ENCODE peak calls at places on chromosome 6, in nine cellular contexts. T is upper lobe of right lung, I is BE2C, Z is tibial nerve, F is heart left ventricle, W is pancreas, Q is B cell, D is choroid plexus epithelial cell, S is WTC11. K is an unnamed sample.

GRCh38 chr6:41442800-41443501 is 103.2 kb upstream of the FOXP4 start:
- DNase-seq in Q (no peak), D (peak), W (no peak), T (no peak), F (peak), S (peak), I (peak), Z (peak), K (no peak)

GRCh38 chr6:63805808-63806572 is 170.4 kb downstream of the PHF3 start:
- DNase-seq in S (no peak), I (no peak), T (no peak), D (peak), Z (no peak), Q (no peak), W (no peak), F (no peak), K (peak)

GRCh38 chr6:14278000-14278399 is 160.4 kb downstream of the CD83 start:
- DNase-seq in W (no peak), D (no peak), Z (no peak), I (no peak), Q (no peak), F (no peak), S (no peak), T (no peak), K (peak)

GRCh38 chr6:12882761-12883290 is 166.3 kb downstream of the PHACTR1 start:
- DNase-seq in S (no peak), Q (no peak), W (no peak), F (no peak), D (no peak), I (no peak), Z (no peak), T (no peak), K (no peak)

GRCh38 chr6:56604186-56604585 is 38.5 kb downstream of the DST start:
- DNase-seq in Z (no peak), I (no peak), D (no peak), Q (no peak), S (no peak), F (no peak), T (no peak), W (no peak), K (no peak)

GRCh38 chr6:115910147-115910546 is 150.5 kb downstream of the FRK start:
- DNase-seq in Q (no peak), I (no peak), F (no peak), T (no peak), Z (no peak), D (no peak), S (no peak), W (no peak), K (no peak)

GRCh38 chr6:41741625-41742490 is 5.3 kb downstream of the PGC start:
- DNase-seq in W (no peak), D (no peak), F (no peak), Q (no peak), Z (no peak), I (no peak), S (no peak), T (no peak), K (no peak)

GRCh38 chr6:81938014-81938761 is 185.7 kb upstream of the TENT5A start:
- DNase-seq in Z (no peak), S (no peak), W (peak), F (no peak), D (peak), Q (no peak), T (no peak), I (no peak), K (peak)

GRCh38 chr6:54003316-54003715 is 107.9 kb upstream of the MLIP start:
- DNase-seq in D (no peak), T (no peak), I (no peak), Z (no peak), Q (no peak), W (no peak), F (no peak), S (no peak), K (no peak)

GRCh38 chr6:57265755-57266221 is 43.7 kb upstream of the RAB23 start:
- DNase-seq in W (no peak), S (no peak), Z (no peak), T (no peak), D (peak), I (no peak), F (no peak), Q (no peak), K (peak)

GRCh38 chr6:133951881-133952814 is 876 bp upstream of the TBPL1 start:
- DNase-seq in W (peak), F (peak), I (peak), D (peak), Z (peak), S (peak), Q (peak), T (peak), K (peak)

GRCh38 chr6:14382381-14383236 is 265.0 kb downstream of the CD83 start:
- DNase-seq in D (no peak), Z (no peak), I (no peak), W (no peak), S (no peak), Q (no peak), F (no peak), T (no peak), K (no peak)

GRCh38 chr6:26224940-26225847 is 138.0 kb downstream of the HFE start:
- DNase-seq in D (peak), Z (no peak), T (no peak), I (no peak), W (no peak), F (no peak), Q (no peak), S (peak), K (peak)

GRCh38 chr6:87848616-87849015 is 146.6 kb upstream of the AKIRIN2 start:
- DNase-seq in Q (no peak), Z (no peak), S (no peak), T (no peak), F (no peak), W (no peak), I (peak), D (peak), K (no peak)

GRCh38 chr6:16623733-16624132 is 137.5 kb downstream of the ATXN1 start:
- DNase-seq in S (no peak), D (no peak), Q (no peak), F (no peak), Z (no peak), I (no peak), T (no peak), W (no peak), K (no peak)

GRCh38 chr6:124674042-124674441 is 288.2 kb upstream of the RNF217 start:
- DNase-seq in I (no peak), S (no peak), D (no peak), Z (no peak), Q (no peak), T (no peak), F (no peak), W (no peak), K (no peak)

GRCh38 chr6:107435798-107436197 is 23.6 kb downstream of the PDSS2 start:
- DNase-seq in I (no peak), S (no peak), Z (no peak), Q (no peak), D (peak), F (no peak), W (no peak), T (no peak), K (no peak)

GRCh38 chr6:72286911-72287311 is 335.0 kb upstream of the KCNQ5 start:
- DNase-seq in D (peak), T (no peak), Q (no peak), W (no peak), I (no peak), S (no peak), F (no peak), Z (no peak), K (peak)

GRCh38 chr6:13413906-13414555 is 73.4 kb downstream of the GFOD1 start:
- DNase-seq in S (no peak), D (peak), T (no peak), Q (no peak), W (no peak), F (no peak), Z (no peak), I (no peak), K (no peak)

GRCh38 chr6:23611776-23612381 is 514.1 kb upstream of the NRSN1 start:
- DNase-seq in D (no peak), W (no peak), S (no peak), F (no peak), T (no peak), Q (no peak), I (peak), Z (no peak), K (no peak)

GRCh38 chr6:20657274-20657800 is 123.1 kb downstream of the CDKAL1 start:
- DNase-seq in I (no peak), S (no peak), T (no peak), W (no peak), D (no peak), F (no peak), Z (no peak), Q (no peak), K (no peak)

GRCh38 chr6:146785001-146785585 is 186.3 kb downstream of the ADGB start:
- DNase-seq in W (no peak), S (no peak), Z (no peak), D (peak), I (peak), T (no peak), F (no peak), Q (no peak), K (peak)

GRCh38 chr6:132763269-132763668 is 5.6 kb upstream of the VNN2 start:
- DNase-seq in W (no peak), S (no peak), T (no peak), Z (no peak), D (no peak), F (peak), Q (peak), I (no peak), K (no peak)

GRCh38 chr6:15077006-15077405 is 168.9 kb upstream of the JARID2 start:
- DNase-seq in W (no peak), T (no peak), F (no peak), Z (no peak), I (no peak), S (no peak), D (no peak), Q (no peak), K (peak)

GRCh38 chr6:147205690-147206600 is 1.7 kb downstream of the STXBP5 start:
- DNase-seq in W (no peak), Q (no peak), F (no peak), D (peak), S (no peak), I (peak), T (no peak), Z (no peak), K (peak)

GRCh38 chr6:166104107-166104506 is 63.5 kb downstream of the TBXT start:
- DNase-seq in F (no peak), W (no peak), D (peak), S (no peak), T (no peak), Q (no peak), Z (no peak), I (no peak), K (peak)

GRCh38 chr6:41518118-41518517 is 28.1 kb upstream of the FOXP4 start:
- DNase-seq in W (no peak), Q (no peak), T (no peak), F (no peak), S (peak), Z (no peak), I (no peak), D (no peak), K (no peak)

GRCh38 chr6:145332001-145332400 is 403.3 kb downstream of the EPM2A start:
- DNase-seq in W (no peak), T (no peak), I (no peak), D (no peak), Z (no peak), S (peak), F (no peak), Q (no peak), K (no peak)

GRCh38 chr6:31144970-31145340 is 6.1 kb upstream of the PSORS1C2 start:
- DNase-seq in I (no peak), F (no peak), W (no peak), Q (no peak), D (no peak), Z (no peak), T (no peak), S (no peak), K (no peak)

GRCh38 chr6:88983532-88983931 is 20.1 kb upstream of the RNGTT start:
- DNase-seq in W (no peak), Q (no peak), Z (no peak), I (peak), T (no peak), S (peak), F (no peak), D (peak), K (peak)

GRCh38 chr6:133973109-133973971 is 20.3 kb downstream of the TBPL1 start:
- DNase-seq in Z (no peak), D (peak), F (no peak), T (no peak), Q (peak), S (no peak), I (no peak), W (no peak), K (no peak)

GRCh38 chr6:33143113-33143760 is 49.0 kb downstream of the COL11A2 start:
- DNase-seq in Z (no peak), I (no peak), S (peak), F (no peak), D (no peak), W (no peak), Q (no peak), T (no peak), K (no peak)
- TF ChIP-seq CTCF in Z (no peak), I (peak), S (no peak), F (no peak), D (peak), W (no peak), Q (no peak), T (no peak), K (peak)

GRCh38 chr6:37653933-37654565 is 43.6 kb downstream of the MDGA1 start:
- DNase-seq in T (no peak), W (no peak), S (peak), Q (no peak), D (peak), Z (no peak), F (no peak), I (peak), K (peak)
- TF ChIP-seq CTCF in T (peak), W (peak), S (peak), Q (peak), D (peak), Z (no peak), F (no peak), I (peak), K (peak)

GRCh38 chr6:44528716-44529115 is 141.2 kb downstream of the CDC5L start:
- DNase-seq in F (no peak), Q (no peak), Z (no peak), D (no peak), I (no peak), T (no peak), S (no peak), W (no peak), K (no peak)

GRCh38 chr6:44525761-44526351 is 138.3 kb downstream of the CDC5L start:
- DNase-seq in W (no peak), F (no peak), D (no peak), Z (no peak), T (no peak), I (no peak), Q (no peak), S (no peak), K (no peak)

GRCh38 chr6:44527961-44528644 is 140.6 kb downstream of the CDC5L start:
- DNase-seq in S (no peak), Q (no peak), T (no peak), F (no peak), I (no peak), W (no peak), Z (no peak), D (no peak), K (no peak)

GRCh38 chr6:44529506-44529905 is 142.0 kb downstream of the CDC5L start:
- DNase-seq in S (no peak), T (no peak), Q (no peak), Z (no peak), F (no peak), I (no peak), D (no peak), W (no peak), K (no peak)

DNA sequence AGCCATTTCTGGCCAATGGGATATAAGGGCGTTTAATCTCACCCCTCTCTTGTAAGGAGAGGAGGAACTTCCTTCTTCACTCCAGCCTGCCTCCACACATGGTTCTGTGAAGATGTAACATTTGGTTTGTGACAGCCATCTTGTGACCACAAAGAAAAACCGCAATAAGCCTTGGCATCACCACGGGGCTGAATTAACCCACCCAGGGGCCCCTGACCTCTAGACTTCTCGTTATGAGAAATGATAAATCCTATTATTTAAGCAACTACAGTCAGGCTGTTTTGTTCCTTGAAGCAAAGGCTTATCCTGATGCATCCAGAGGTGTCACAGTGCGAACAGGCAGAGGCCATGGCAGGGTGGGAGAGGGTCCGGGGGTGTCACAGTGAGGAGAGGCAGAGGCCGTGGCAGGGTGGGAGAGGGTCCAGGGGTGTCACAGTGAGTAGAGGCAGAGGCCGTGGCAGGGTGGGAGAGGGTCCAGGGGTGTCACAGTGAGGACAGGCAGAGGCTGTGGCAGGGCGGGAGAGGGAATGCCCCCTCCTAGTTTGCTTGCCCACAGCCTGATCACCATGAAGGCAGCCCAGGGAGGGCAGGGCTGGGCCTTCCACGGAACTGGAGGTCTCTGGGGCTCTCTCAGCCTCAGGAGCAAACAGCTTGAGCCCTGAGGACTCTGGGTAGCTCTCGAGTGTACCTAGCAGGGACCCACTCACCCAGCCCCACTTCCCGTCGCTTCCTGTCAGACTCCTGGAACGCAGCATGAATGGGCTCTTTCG is 139.9 kb downstream of the CDC5L start:
- DNase-seq in F (no peak), I (no peak), D (no peak), S (no peak), W (no peak), Q (no peak), T (no peak), Z (no peak), K (no peak)
- TF ChIP-seq CTCF in F (no peak), I (no peak), D (no peak), S (no peak), W (no peak), Q (no peak), T (no peak), Z (no peak), K (no peak)

DNA sequence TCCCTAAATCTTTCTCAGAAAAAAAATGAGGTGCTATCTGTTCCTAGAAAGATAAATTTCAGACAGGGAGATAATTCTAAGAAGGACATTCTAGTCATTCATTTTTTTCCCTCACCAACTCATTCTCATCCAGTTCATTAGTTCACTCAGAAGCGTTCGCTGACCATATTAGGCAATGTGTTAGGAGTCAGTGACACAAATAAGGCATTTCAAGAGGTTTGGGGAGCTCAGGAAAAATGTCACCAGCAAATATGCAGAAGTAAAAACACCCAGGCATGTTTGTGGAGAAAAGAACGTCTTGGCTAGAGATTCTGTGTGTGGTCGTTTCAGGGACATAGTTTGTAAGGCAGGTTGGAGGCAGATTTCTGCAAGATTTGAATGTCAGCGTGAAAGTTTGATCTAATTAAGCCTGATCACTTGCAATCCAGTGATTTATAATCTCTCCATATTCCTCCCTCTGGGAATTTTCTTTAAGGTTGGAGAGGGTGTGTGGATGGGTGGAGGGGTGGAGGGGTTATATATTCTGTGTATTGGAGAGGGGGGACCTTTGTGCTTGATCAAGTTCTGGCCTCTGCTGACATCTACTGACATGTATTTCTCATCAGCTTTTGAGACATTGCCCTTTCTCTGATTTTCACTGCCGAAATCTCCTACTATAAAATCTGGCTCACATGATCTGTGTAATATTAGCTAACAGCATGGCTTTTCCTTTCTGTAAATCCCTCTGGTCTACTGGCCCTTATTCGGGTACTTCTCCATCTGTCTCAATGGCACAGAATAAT is 3.6 kb downstream of the MYCT1 start:
- DNase-seq in T (no peak), D (peak), F (no peak), S (no peak), I (no peak), Z (no peak), Q (no peak), W (no peak), K (peak)
- TF ChIP-seq CTCF in T (no peak), D (peak), F (no peak), S (no peak), I (peak), Z (no peak), Q (no peak), W (no peak), K (peak)

GRCh38 chr6:159092631-159093030 is 47.8 kb upstream of the TAGAP start:
- DNase-seq in I (no peak), D (peak), Z (no peak), Q (no peak), T (no peak), F (no peak), S (no peak), W (no peak), K (no peak)

GRCh38 chr6:159090530-159091306 is 45.9 kb upstream of the TAGAP start:
- DNase-seq in I (no peak), F (no peak), S (no peak), D (no peak), Q (no peak), Z (no peak), T (no peak), W (no peak), K (no peak)

GRCh38 chr6:159095561-159096095 is 50.8 kb upstream of the TAGAP start:
- DNase-seq in D (no peak), F (no peak), S (no peak), I (peak), W (no peak), T (no peak), Z (no peak), Q (no peak), K (no peak)

GRCh38 chr6:159094444-159095252 is 49.9 kb upstream of the TAGAP start:
- DNase-seq in I (no peak), Z (no peak), S (no peak), F (no peak), D (no peak), Q (peak), W (no peak), T (no peak), K (no peak)

DNA sequence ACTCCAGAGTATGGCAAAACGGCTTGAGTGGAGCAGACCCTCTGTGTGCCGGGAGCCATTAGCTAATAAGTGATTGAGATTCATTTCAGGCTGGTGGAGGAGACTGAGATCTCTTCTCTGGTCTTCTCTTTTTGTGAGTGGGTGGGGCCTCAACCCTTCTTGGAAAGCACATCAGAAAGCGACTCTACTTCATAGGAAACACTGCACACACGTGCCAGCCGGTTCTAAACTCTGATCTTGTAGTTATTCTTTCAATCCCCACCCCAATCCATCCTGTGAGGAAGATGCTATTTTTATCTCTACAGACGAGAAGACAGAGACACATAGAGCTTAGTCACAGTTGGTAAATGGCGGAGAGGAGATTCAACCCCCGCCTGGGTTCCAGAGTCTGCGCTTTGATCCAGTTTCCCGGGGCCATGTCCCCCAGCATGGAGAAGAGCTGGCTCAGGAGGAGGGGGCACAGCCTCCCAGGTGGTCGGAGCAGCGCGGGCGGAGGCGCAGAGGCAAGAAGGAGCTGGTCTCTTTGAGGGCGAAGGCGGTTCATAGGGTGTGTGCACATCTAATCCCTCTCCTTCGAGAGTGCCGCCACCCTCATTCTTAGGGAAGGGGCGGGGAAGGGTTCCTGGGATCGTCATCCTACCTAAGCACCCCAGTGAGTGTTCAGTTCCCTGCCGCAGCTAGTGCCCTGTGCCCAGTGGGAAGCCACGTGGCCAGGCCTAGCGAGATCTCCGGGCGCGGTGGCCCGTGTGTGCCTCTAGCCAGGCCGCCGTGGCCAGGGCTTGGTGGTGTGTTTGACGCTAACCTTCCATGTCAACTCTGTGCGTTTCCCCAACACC is 49.0 kb upstream of the TAGAP start:
- DNase-seq in W (no peak), T (no peak), Q (no peak), I (no peak), S (no peak), F (no peak), D (no peak), Z (no peak), K (no peak)
- TF ChIP-seq CTCF in W (no peak), T (no peak), Q (no peak), I (no peak), S (no peak), F (no peak), D (no peak), Z (no peak), K (no peak)

K was measured in brain microvascular endothelial cell.